ENCODE peak calls at places on chromosomes 1 and 21, in five cellular contexts. K, M, L, G and Z are unnamed samples.
A peak's percentile ranks its signal among the peaks of the same experiment; 100 is the strongest.

GRCh38 chr1:199792874-199793273 is 234.6 kb upstream of the NR5A2 start:
- DNase-seq in M (no peak), K (no peak), G (no peak), L (no peak), Z (no peak)

GRCh38 chr1:93014156-93014555 is 52.9 kb upstream of the DIPK1A start:
- DNase-seq in K (no peak), G (no peak), M (no peak), L (no peak), Z (no peak)

GRCh38 chr21:21750124-21750825 is 752.1 kb downstream of the NCAM2 start:
- DNase-seq in G (no peak), L (no peak), M (no peak), K (no peak), Z (no peak)

GRCh38 chr21:43944181-43944633 is 67.9 kb upstream of the TRAPPC10 start:
- DNase-seq in G (no peak), L (no peak), K (no peak), M (no peak), Z (no peak)

GRCh38 chr21:14403681-14404318 is 20.9 kb upstream of the HSPA13 start:
- DNase-seq in K (no peak), G (no peak), L (no peak), M (peak; percentile 46), Z (no peak)

GRCh38 chr1:25031601-25031965 is 101.5 kb upstream of the RUNX3 start:
- DNase-seq in G (no peak), L (no peak), K (peak; percentile 33), M (no peak), Z (no peak)

GRCh38 chr1:228802386-228803221 is 67.3 kb downstream of the RHOU start:
- DNase-seq in L (no peak), K (no peak), M (no peak), G (no peak), Z (no peak)

GRCh38 chr1:228022571-228023293 is 15.9 kb downstream of the WNT3A start:
- DNase-seq in K (no peak), M (no peak), G (no peak), L (no peak), Z (no peak)

GRCh38 chr1:201361652-201362504 is 15.6 kb downstream of the TNNT2 start:
- DNase-seq in G (peak; percentile 28), M (peak; percentile 30), L (no peak), K (no peak), Z (no peak)

GRCh38 chr1:34739613-34740012 is 15.2 kb upstream of the GJB5 start:
- DNase-seq in K (no peak), L (no peak), G (no peak), M (no peak), Z (no peak)

GRCh38 chr1:237205400-237206064 is 163.5 kb downstream of the RYR2 start:
- DNase-seq in K (no peak), L (no peak), M (peak; percentile 51), G (no peak), Z (no peak)

GRCh38 chr1:232435746-232436145 is 194.2 kb downstream of the SIPA1L2 start:
- DNase-seq in L (no peak), G (no peak), K (no peak), M (no peak), Z (no peak)

GRCh38 chr1:234495231-234495990 is 16.4 kb upstream of the TARBP1 start:
- DNase-seq in M (no peak), L (no peak), G (no peak), K (no peak), Z (no peak)

GRCh38 chr1:234331511-234331910 is 41.7 kb upstream of the COA6 start:
- DNase-seq in L (no peak), G (no peak), M (no peak), K (no peak), Z (no peak)

GRCh38 chr1:115430717-115431116 is 92.7 kb upstream of the NGF start:
- DNase-seq in M (no peak), G (no peak), L (no peak), K (no peak), Z (no peak)

GRCh38 chr1:23185381-23185780 is 16.7 kb upstream of the LUZP1 start:
- DNase-seq in K (no peak), M (no peak), G (no peak), L (no peak), Z (no peak)

GRCh38 chr1:110787328-110788071 is 85.4 kb upstream of the CD53 start:
- DNase-seq in M (no peak), G (no peak), K (peak; percentile 4), L (peak; percentile 36), Z (no peak)

GRCh38 chr1:205750683-205751651 is 985 bp upstream of the NUCKS1 start:
- DNase-seq in G (peak; percentile 11), L (no peak), K (no peak), M (no peak), Z (no peak)

GRCh38 chr1:47893412-47893811 is 103.8 kb downstream of the TRABD2B start:
- DNase-seq in M (no peak), K (no peak), L (no peak), G (no peak), Z (no peak)

GRCh38 chr21:31198575-31198974 is 145.5 kb downstream of the TIAM1 start:
- DNase-seq in G (peak; percentile 47), M (peak; percentile 79), L (no peak), K (no peak), Z (no peak)

GRCh38 chr21:26948194-26948593 is 18.7 kb downstream of the ADAMTS5 start:
- DNase-seq in L (no peak), K (no peak), M (no peak), G (no peak), Z (no peak)

GRCh38 chr1:95171270-95172245 is 54.4 kb downstream of the TLCD4 start:
- DNase-seq in M (peak; percentile 94), K (no peak), G (no peak), L (no peak), Z (no peak)

GRCh38 chr1:25692560-25692959 is 76.0 kb downstream of the MAN1C1 start:
- DNase-seq in M (no peak), K (no peak), L (no peak), G (no peak), Z (no peak)

GRCh38 chr1:101150676-101151075 is 86.1 kb upstream of the S1PR1 start:
- DNase-seq in L (no peak), K (no peak), M (no peak), G (no peak), Z (no peak)

GRCh38 chr1:115373305-115373704 is 35.3 kb upstream of the NGF start:
- DNase-seq in K (no peak), M (no peak), G (no peak), L (no peak), Z (no peak)

GRCh38 chr1:31938184-31938975 is at the start of gene PTP4A2:
- DNase-seq in G (peak; percentile 97), M (peak; percentile 87), K (peak; percentile 76), L (peak; percentile 66), Z (peak; percentile 68)

GRCh38 chr1:1079408-1080121 is 5.5 kb upstream of the RNF223 start:
- DNase-seq in G (peak; percentile 39), L (no peak), M (peak; percentile 66), K (no peak), Z (no peak)